ENCODE peak calls at places on chromosomes 7 and 10, in six cellular contexts. H, F, Q, N, U and A are unnamed samples.

GRCh38 chr7:151518105-151518780 is 1.5 kb downstream of the RHEB start:
- DNase-seq in F (peak; percentile 54), H (no peak), N (peak; percentile 89), U (no peak), Q (no peak), A (peak; percentile 75)

GRCh38 chr10:78727728-78728127 is 341.0 kb upstream of the ZMIZ1 start:
- DNase-seq in U (no peak), N (no peak), H (no peak), F (no peak), Q (no peak), A (no peak)

GRCh38 chr7:132232394-132232793 is 343.9 kb downstream of the PLXNA4 start:
- DNase-seq in H (no peak), F (no peak), U (no peak), N (no peak), Q (no peak), A (no peak)

GRCh38 chr10:70481831-70482530 is 3.4 kb downstream of the PALD1 start:
- DNase-seq in Q (no peak), U (no peak), F (peak; percentile 49), H (no peak), N (peak; percentile 84), A (no peak)

GRCh38 chr10:80201592-80202256 is 3.6 kb downstream of the ANXA11 start:
- DNase-seq in F (no peak), N (no peak), U (no peak), Q (peak; percentile 52), H (no peak), A (peak; percentile 58)

GRCh38 chr10:99733366-99733765 is 1.3 kb downstream of the CUTC start:
- DNase-seq in N (no peak), Q (no peak), F (no peak), H (no peak), U (no peak), A (no peak)

GRCh38 chr7:29641651-29642050 is 78.0 kb downstream of the PRR15 start:
- DNase-seq in N (no peak), H (no peak), F (peak; percentile 16), U (no peak), Q (no peak), A (no peak)

GRCh38 chr7:83836028-83836427 is 187.1 kb upstream of the SEMA3E start:
- DNase-seq in F (no peak), N (no peak), H (no peak), Q (no peak), U (no peak), A (no peak)

GRCh38 chr10:24444337-24444736 is 235.4 kb downstream of the KIAA1217 start:
- DNase-seq in U (no peak), F (no peak), H (no peak), N (no peak), Q (no peak), A (no peak)

GRCh38 chr7:38312776-38313175 is 39.3 kb upstream of the TARP start:
- DNase-seq in F (peak; percentile 13), H (no peak), U (no peak), N (no peak), Q (no peak), A (no peak)

GRCh38 chr10:126843299-126843934 is 61.8 kb upstream of the DOCK1 start:
- DNase-seq in H (no peak), F (no peak), N (no peak), U (no peak), Q (no peak), A (peak; percentile 75)

GRCh38 chr10:107806006-107806405 is 641.5 kb upstream of the SORCS1 start:
- DNase-seq in N (no peak), H (no peak), Q (no peak), U (no peak), F (no peak), A (no peak)

GRCh38 chr10:104052351-104052885 is 33.3 kb downstream of the COL17A1 start:
- DNase-seq in H (no peak), U (no peak), Q (no peak), N (no peak), F (no peak), A (peak; percentile 88)

GRCh38 chr7:52455571-52455970 is 579.9 kb upstream of the POM121L12 start:
- DNase-seq in N (no peak), F (no peak), Q (no peak), U (no peak), H (no peak), A (no peak)

GRCh38 chr10:129695671-129696070 is 228.6 kb downstream of the MGMT start:
- DNase-seq in F (no peak), H (peak; percentile 55), Q (no peak), N (no peak), U (no peak), A (no peak)

GRCh38 chr10:77974396-77975074 is 48.0 kb upstream of the DLG5 start:
- DNase-seq in F (peak; percentile 18), U (no peak), H (no peak), Q (peak; percentile 70), N (no peak), A (peak; percentile 20)

GRCh38 chr7:54823776-54824175 is 64.8 kb upstream of the SEC61G start:
- DNase-seq in F (no peak), N (no peak), H (no peak), Q (no peak), U (no peak), A (peak; percentile 17)

GRCh38 chr10:79070611-79071534 is 2.1 kb downstream of the ZMIZ1 start:
- DNase-seq in N (peak; percentile 90), F (peak; percentile 69), U (no peak), Q (no peak), H (no peak), A (peak; percentile 94)

GRCh38 chr7:66460921-66461361 is 167.7 kb upstream of the KCTD7 start:
- DNase-seq in H (no peak), Q (no peak), N (no peak), F (no peak), U (no peak), A (no peak)

GRCh38 chr10:80453392-80453714 is 757 bp upstream of the TSPAN14 start:
- DNase-seq in N (peak; percentile 80), U (no peak), F (no peak), Q (no peak), H (no peak), A (no peak)

GRCh38 chr7:2931034-2931415 is 86.9 kb upstream of the GNA12 start:
- DNase-seq in N (peak; percentile 62), U (no peak), H (no peak), F (no peak), Q (no peak), A (no peak)

GRCh38 chr7:43694399-43694748 is 34.9 kb downstream of the COA1 start:
- DNase-seq in F (no peak), H (no peak), U (no peak), N (no peak), Q (no peak), A (no peak)

GRCh38 chr10:5234106-5234877 is 37.7 kb downstream of the AKR1C4 start:
- DNase-seq in U (no peak), N (no peak), H (no peak), F (no peak), Q (no peak), A (peak; percentile 38)

GRCh38 chr10:91681361-91682276 is 48.7 kb upstream of the PPP1R3C start:
- DNase-seq in H (no peak), N (no peak), U (no peak), Q (no peak), F (no peak), A (no peak)

GRCh38 chr10:99854860-99855259 is 72.4 kb downstream of the ABCC2 start:
- DNase-seq in Q (peak; percentile 16), F (peak; percentile 91), U (no peak), N (no peak), H (no peak), A (no peak)

GRCh38 chr7:820341-820740 is 11.9 kb upstream of the SUN1 start:
- DNase-seq in H (no peak), U (no peak), N (no peak), Q (no peak), F (no peak), A (no peak)

GRCh38 chr7:816300-816750 is 16.0 kb upstream of the SUN1 start:
- DNase-seq in F (peak; percentile 95), Q (peak; percentile 99), H (no peak), N (peak; percentile 98), U (peak; percentile 99), A (peak; percentile 98)

GRCh38 chr7:818031-818699 is 14.1 kb upstream of the SUN1 start:
- DNase-seq in U (no peak), H (no peak), F (peak; percentile 29), Q (peak; percentile 30), N (peak; percentile 54), A (no peak)

GRCh38 chr7:816751-817671 is 15.3 kb upstream of the SUN1 start:
- DNase-seq in Q (peak; percentile 59), H (no peak), U (no peak), F (peak; percentile 49), N (peak; percentile 90), A (peak; percentile 37)

GRCh38 chr7:815284-816216 is 16.7 kb upstream of the SUN1 start:
- DNase-seq in H (no peak), N (peak; percentile 86), F (peak; percentile 20), U (peak; percentile 36), Q (peak; percentile 37), A (peak; percentile 46)
- TF ChIP-seq POLR2AphosphoS5 in H (no peak), N (no peak), F (no peak), U (no peak), Q (no peak), A (no peak)

GRCh38 chr10:34727595-34728033 is 87.5 kb downstream of the PARD3 start:
- DNase-seq in F (no peak), Q (no peak), H (no peak), N (no peak), U (no peak), A (no peak)
- TF ChIP-seq POLR2AphosphoS5 in F (no peak), Q (no peak), H (no peak), N (no peak), U (no peak), A (no peak)

GRCh38 chr7:7795736-7796135 is 77.3 kb upstream of the RPA3 start:
- DNase-seq in U (no peak), F (peak; percentile 53), H (no peak), N (no peak), Q (no peak), A (no peak)

GRCh38 chr7:7795203-7795602 is 76.8 kb upstream of the RPA3 start:
- DNase-seq in H (no peak), N (no peak), U (no peak), Q (no peak), F (no peak), A (no peak)

GRCh38 chr7:7802531-7802930 is 84.1 kb upstream of the RPA3 start:
- DNase-seq in U (no peak), H (no peak), N (no peak), F (no peak), Q (no peak), A (no peak)

GRCh38 chr7:7799138-7799537 is 80.7 kb upstream of the RPA3 start:
- DNase-seq in Q (no peak), H (no peak), F (peak; percentile 36), N (no peak), U (no peak), A (no peak)

GRCh38 chr7:7798510-7798909 is 80.1 kb upstream of the RPA3 start:
- DNase-seq in N (no peak), H (no peak), Q (no peak), F (no peak), U (no peak), A (no peak)
- TF ChIP-seq POLR2AphosphoS5 in N (no peak), H (no peak), Q (no peak), F (no peak), U (no peak), A (no peak)

GRCh38 chr10:22086730-22087364 is 83.3 kb upstream of the DNAJC1 start:
- DNase-seq in F (no peak), Q (peak; percentile 67), N (no peak), H (no peak), U (no peak), A (peak; percentile 66)
- TF ChIP-seq POLR2AphosphoS5 in F (no peak), Q (no peak), N (no peak), H (peak; percentile 75), U (no peak), A (no peak)

GRCh38 chr7:25139536-25139935 is 14.5 kb upstream of the CYCS start:
- DNase-seq in U (no peak), H (no peak), F (no peak), Q (no peak), N (no peak), A (no peak)
- TF ChIP-seq POLR2AphosphoS5 in U (no peak), H (no peak), F (no peak), Q (no peak), N (no peak), A (no peak)